ENCODE peak calls at places on chromosomes 5 and 9, in nine cellular contexts. L, R, P, Q, T, M, A, O and B are unnamed samples.

GRCh38 chr9:36213387-36213786 is 22.7 kb downstream of the CLTA start:
- DNase-seq in L (no peak), R (no peak), P (no peak), Q (no peak), T (no peak), M (no peak), A (no peak), O (no peak), B (no peak)

GRCh38 chr9:108869092-108869725 is 7.1 kb downstream of the ACTL7A start:
- DNase-seq in L (no peak), R (no peak), P (no peak), Q (no peak), T (peak), M (peak), A (peak), O (peak), B (no peak)

GRCh38 chr5:66113160-66113559 is 30.9 kb upstream of the SREK1 start:
- DNase-seq in L (no peak), R (no peak), P (no peak), Q (no peak), T (no peak), M (peak), A (peak), O (peak), B (no peak)

GRCh38 chr9:33080534-33080933 is 4.1 kb upstream of the SMU1 start:
- DNase-seq in L (no peak), R (no peak), P (no peak), Q (no peak), T (no peak), M (no peak), A (no peak), O (no peak), B (no peak)

GRCh38 chr9:2159521-2160417 is 144.6 kb downstream of the SMARCA2 start:
- DNase-seq in L (no peak), R (no peak), P (no peak), Q (no peak), T (no peak), M (no peak), A (peak), O (no peak), B (no peak)

GRCh38 chr9:84136119-84136868 is 155.7 kb downstream of the RMI1 start:
- DNase-seq in L (no peak), R (no peak), P (no peak), Q (no peak), T (no peak), M (peak), A (peak), O (no peak), B (no peak)

GRCh38 chr5:68518286-68518685 is 302.7 kb downstream of the PIK3R1 start:
- DNase-seq in L (no peak), R (no peak), P (no peak), Q (no peak), T (no peak), M (no peak), A (no peak), O (no peak), B (no peak)

GRCh38 chr5:146447734-146448380 is 724 bp downstream of the TCERG1 start:
- DNase-seq in L (no peak), R (no peak), P (no peak), Q (no peak), T (peak), M (peak), A (peak), O (no peak), B (peak)

GRCh38 chr9:93120846-93121315 is 13.2 kb downstream of the NINJ1 start:
- DNase-seq in L (no peak), R (no peak), P (no peak), Q (no peak), T (no peak), M (no peak), A (no peak), O (no peak), B (no peak)

GRCh38 chr5:132227485-132228240 is at the start of gene P4HA2:
- DNase-seq in L (no peak), R (no peak), P (peak), Q (no peak), T (peak), M (peak), A (peak), O (no peak), B (no peak)

GRCh38 chr5:154575869-154576806 is 98.1 kb upstream of the HAND1 start:
- DNase-seq in L (no peak), R (no peak), P (peak), Q (no peak), T (no peak), M (peak), A (no peak), O (no peak), B (no peak)

GRCh38 chr5:171895076-171895475 is 109.5 kb downstream of the SMIM23 start:
- DNase-seq in L (no peak), R (no peak), P (no peak), Q (no peak), T (no peak), M (no peak), A (no peak), O (no peak), B (no peak)

GRCh38 chr5:85967681-85968080 is 650.1 kb upstream of the COX7C start:
- DNase-seq in L (no peak), R (no peak), P (no peak), Q (no peak), T (no peak), M (no peak), A (no peak), O (no peak), B (no peak)

GRCh38 chr9:34250721-34251120 is 71.9 kb downstream of the UBAP1 start:
- DNase-seq in L (no peak), R (no peak), P (no peak), Q (no peak), T (no peak), M (no peak), A (no peak), O (no peak), B (no peak)

GRCh38 chr5:33690736-33691135 is 201.1 kb downstream of the ADAMTS12 start:
- DNase-seq in L (no peak), R (no peak), P (no peak), Q (peak), T (no peak), M (peak), A (peak), O (peak), B (no peak)

GRCh38 chr9:120432600-120432999 is 147.4 kb downstream of the CDK5RAP2 start:
- DNase-seq in L (no peak), R (no peak), P (no peak), Q (no peak), T (no peak), M (no peak), A (no peak), O (no peak), B (no peak)
- H3K4me3 ChIP-seq in L (no peak), R (no peak), P (no peak), Q (no peak), T (no peak), M (no peak), A (no peak), O (no peak), B (no peak)

DNA sequence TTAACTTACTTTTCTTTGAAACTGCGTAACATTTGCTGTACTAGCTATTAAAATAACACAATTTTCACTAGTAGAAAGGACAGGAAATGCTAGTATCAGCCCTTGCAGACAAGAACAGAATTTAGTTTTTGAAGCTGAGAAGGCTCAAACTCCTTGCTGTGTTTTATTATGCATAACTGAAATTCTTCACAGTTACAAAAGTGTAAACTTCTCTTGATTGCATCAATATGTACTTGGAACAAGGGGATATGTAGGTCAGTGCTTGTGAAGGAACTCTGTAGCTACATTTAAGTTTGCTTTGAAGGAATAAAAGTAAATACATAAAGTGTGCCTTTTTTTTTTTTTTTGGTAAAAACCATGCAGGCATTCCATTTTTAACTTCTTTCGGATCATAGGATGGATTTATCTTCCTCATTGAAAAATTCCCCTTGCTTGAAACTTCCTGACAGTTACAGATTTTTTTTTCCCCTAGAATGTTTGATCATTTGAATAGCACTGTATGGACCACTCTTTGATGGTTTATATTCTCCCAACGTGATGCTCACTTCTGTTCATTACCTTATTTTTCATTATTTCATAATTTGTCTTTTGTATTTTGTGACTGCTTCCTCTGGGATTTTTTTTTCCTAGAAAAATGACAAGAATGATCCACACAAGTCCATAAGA is 94.9 kb upstream of the DAB2 start:
- DNase-seq in L (no peak), R (no peak), P (no peak), Q (no peak), T (no peak), M (peak), A (peak), O (peak), B (no peak)
- H3K4me3 ChIP-seq in L (no peak), R (no peak), P (no peak), Q (no peak), T (no peak), M (peak), A (peak), O (no peak), B (no peak)

GRCh38 chr9:29213374-29214161 is 1640.3 kb upstream of the C9orf72 start:
- DNase-seq in L (no peak), R (peak), P (peak), Q (no peak), T (peak), M (no peak), A (no peak), O (no peak), B (no peak)
- H3K4me3 ChIP-seq in L (no peak), R (peak), P (peak), Q (no peak), T (peak), M (peak), A (no peak), O (no peak), B (no peak)

DNA sequence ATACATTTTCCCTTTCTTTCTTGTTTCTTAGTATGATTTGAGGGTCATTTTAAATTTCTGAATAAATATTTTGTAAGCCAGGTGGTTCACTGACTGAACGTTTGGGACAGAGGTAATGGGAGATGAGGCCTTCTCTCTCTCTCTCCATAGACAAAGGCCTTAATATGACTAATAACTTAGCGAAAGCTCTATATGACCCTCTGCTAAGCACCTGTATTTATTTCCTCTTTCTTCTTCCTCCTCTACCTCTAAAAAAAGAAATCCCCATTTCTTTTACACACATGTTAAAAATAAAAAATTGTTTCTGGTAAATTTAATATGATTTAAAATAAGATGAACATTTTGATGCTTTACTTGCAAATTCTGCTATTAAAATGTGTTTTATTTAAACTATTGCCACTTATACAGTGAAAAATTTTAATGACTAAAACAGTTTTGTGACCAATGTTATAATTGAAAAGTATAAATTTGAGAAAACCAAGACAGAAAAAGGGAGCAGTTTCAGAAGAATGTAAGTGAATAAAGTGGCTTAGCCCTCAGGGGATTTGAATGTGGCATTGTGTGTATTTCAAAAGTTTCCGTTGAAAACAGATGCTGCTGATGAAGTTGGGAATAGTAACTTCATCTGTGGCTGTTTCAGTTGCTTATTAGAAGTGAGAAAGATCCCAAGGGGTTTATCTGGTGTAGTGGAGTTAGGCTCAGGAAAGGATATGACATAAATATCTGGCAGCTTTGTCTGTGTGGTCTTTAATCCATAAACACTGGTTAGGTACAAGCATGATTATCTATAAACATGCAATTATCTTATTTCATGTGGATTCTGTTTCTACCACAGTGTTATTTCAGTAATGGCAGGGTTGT is 128.6 kb upstream of the GRHPR start:
- DNase-seq in L (no peak), R (no peak), P (no peak), Q (no peak), T (no peak), M (peak), A (peak), O (no peak), B (no peak)
- H3K4me3 ChIP-seq in L (no peak), R (no peak), P (no peak), Q (no peak), T (no peak), M (no peak), A (no peak), O (no peak), B (no peak)